ENCODE peak calls at places on chromosome 3, in ten cellular contexts. One of them, this sample, is unnamed.

GRCh38 chr3:101903426-101903825 is 54.1 kb downstream of the NFKBIZ start:
- DNase-seq in NT2/D1: no peak
- DNase-seq in right atrium auricular region: no peak
- DNase-seq in aorta: no peak
- DNase-seq in psoas muscle: no peak
- DNase-seq in fibroblast of lung: peak
- DNase-seq in K562: no peak
- DNase-seq in tibial nerve: no peak
- DNase-seq in GM23248: peak
- DNase-seq in cardiac muscle cell: no peak
- DNase-seq in this sample: no peak

GRCh38 chr3:54123538-54124196 is 1.3 kb downstream of the CACNA2D3 start:
- DNase-seq in right atrium auricular region: no peak
- DNase-seq in psoas muscle: no peak
- DNase-seq in aorta: peak
- DNase-seq in tibial nerve: no peak
- DNase-seq in cardiac muscle cell: peak
- DNase-seq in GM23248: no peak
- DNase-seq in NT2/D1: no peak
- DNase-seq in K562: no peak
- DNase-seq in fibroblast of lung: peak
- DNase-seq in this sample: no peak

GRCh38 chr3:107987036-107987557 is 103.7 kb downstream of the CD47 start:
- DNase-seq in aorta: peak
- DNase-seq in NT2/D1: no peak
- DNase-seq in right atrium auricular region: peak
- DNase-seq in cardiac muscle cell: no peak
- DNase-seq in tibial nerve: peak
- DNase-seq in fibroblast of lung: peak
- DNase-seq in K562: no peak
- DNase-seq in psoas muscle: peak
- DNase-seq in GM23248: peak
- DNase-seq in this sample: peak

GRCh38 chr3:7447197-7447769 is 586.4 kb downstream of the GRM7 start:
- DNase-seq in aorta: no peak
- DNase-seq in fibroblast of lung: no peak
- DNase-seq in cardiac muscle cell: no peak
- DNase-seq in NT2/D1: no peak
- DNase-seq in psoas muscle: no peak
- DNase-seq in right atrium auricular region: no peak
- DNase-seq in tibial nerve: no peak
- DNase-seq in K562: no peak
- DNase-seq in GM23248: no peak
- DNase-seq in this sample: no peak

GRCh38 chr3:23762214-23763039 is 43.3 kb upstream of the UBE2E1 start:
- DNase-seq in aorta: no peak
- DNase-seq in tibial nerve: no peak
- DNase-seq in cardiac muscle cell: no peak
- DNase-seq in right atrium auricular region: no peak
- DNase-seq in NT2/D1: no peak
- DNase-seq in K562: no peak
- DNase-seq in psoas muscle: no peak
- DNase-seq in fibroblast of lung: peak
- DNase-seq in GM23248: peak
- DNase-seq in this sample: no peak

GRCh38 chr3:107775958-107776357 is 253.2 kb downstream of the BBX start:
- DNase-seq in NT2/D1: no peak
- DNase-seq in cardiac muscle cell: no peak
- DNase-seq in GM23248: no peak
- DNase-seq in psoas muscle: no peak
- DNase-seq in right atrium auricular region: no peak
- DNase-seq in K562: no peak
- DNase-seq in aorta: no peak
- DNase-seq in fibroblast of lung: no peak
- DNase-seq in tibial nerve: no peak
- DNase-seq in this sample: no peak

GRCh38 chr3:133835961-133836360 is 30.3 kb downstream of the SRPRB start:
- DNase-seq in GM23248: no peak
- DNase-seq in right atrium auricular region: peak
- DNase-seq in cardiac muscle cell: no peak
- DNase-seq in fibroblast of lung: no peak
- DNase-seq in psoas muscle: no peak
- DNase-seq in NT2/D1: no peak
- DNase-seq in K562: no peak
- DNase-seq in tibial nerve: no peak
- DNase-seq in aorta: no peak
- DNase-seq in this sample: no peak

GRCh38 chr3:128787256-128788253 is 61.6 kb downstream of the RAB7A start:
- DNase-seq in NT2/D1: no peak
- DNase-seq in GM23248: peak
- DNase-seq in fibroblast of lung: peak
- DNase-seq in tibial nerve: no peak
- DNase-seq in psoas muscle: no peak
- DNase-seq in cardiac muscle cell: no peak
- DNase-seq in K562: peak
- DNase-seq in right atrium auricular region: no peak
- DNase-seq in aorta: no peak
- DNase-seq in this sample: peak

GRCh38 chr3:142240708-142241107 is 15.3 kb upstream of the GK5 start:
- DNase-seq in right atrium auricular region: no peak
- DNase-seq in NT2/D1: no peak
- DNase-seq in tibial nerve: no peak
- DNase-seq in psoas muscle: no peak
- DNase-seq in GM23248: no peak
- DNase-seq in fibroblast of lung: no peak
- DNase-seq in aorta: no peak
- DNase-seq in cardiac muscle cell: no peak
- DNase-seq in K562: no peak
- DNase-seq in this sample: no peak

GRCh38 chr3:142243134-142243533 is 17.7 kb upstream of the GK5 start:
- DNase-seq in cardiac muscle cell: no peak
- DNase-seq in tibial nerve: no peak
- DNase-seq in fibroblast of lung: no peak
- DNase-seq in K562: no peak
- DNase-seq in right atrium auricular region: no peak
- DNase-seq in NT2/D1: no peak
- DNase-seq in aorta: no peak
- DNase-seq in psoas muscle: no peak
- DNase-seq in GM23248: peak
- DNase-seq in this sample: no peak

GRCh38 chr3:142237891-142238290 is 12.5 kb upstream of the GK5 start:
- DNase-seq in aorta: no peak
- DNase-seq in NT2/D1: no peak
- DNase-seq in psoas muscle: no peak
- DNase-seq in fibroblast of lung: no peak
- DNase-seq in cardiac muscle cell: no peak
- DNase-seq in right atrium auricular region: no peak
- DNase-seq in GM23248: peak
- DNase-seq in tibial nerve: no peak
- DNase-seq in K562: no peak
- DNase-seq in this sample: no peak

GRCh38 chr3:142236173-142236572 is 10.8 kb upstream of the GK5 start:
- DNase-seq in fibroblast of lung: no peak
- DNase-seq in right atrium auricular region: no peak
- DNase-seq in K562: no peak
- DNase-seq in GM23248: no peak
- DNase-seq in cardiac muscle cell: no peak
- DNase-seq in aorta: no peak
- DNase-seq in tibial nerve: no peak
- DNase-seq in NT2/D1: no peak
- DNase-seq in psoas muscle: no peak
- DNase-seq in this sample: no peak

DNA sequence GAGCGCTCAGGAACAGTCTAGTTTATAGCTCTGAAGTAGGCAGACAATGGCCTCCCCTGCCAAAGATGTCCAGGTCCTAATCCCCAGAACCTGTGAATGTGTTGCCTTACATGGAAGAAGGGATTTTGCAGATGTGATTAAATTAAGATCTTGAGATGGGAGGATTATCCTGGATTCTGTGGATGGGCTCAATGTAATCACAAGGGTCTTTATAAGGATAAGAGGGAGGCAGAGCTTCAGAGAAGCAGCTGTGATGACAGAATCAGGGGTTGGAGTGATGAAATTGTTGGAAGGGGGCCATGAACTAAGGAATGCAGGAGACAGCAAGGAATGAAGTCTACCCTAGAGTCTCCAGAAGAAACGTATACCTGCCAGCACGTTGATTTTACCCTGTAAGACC is 14.0 kb upstream of the GK5 start:
- DNase-seq in tibial nerve: no peak
- DNase-seq in K562: no peak
- DNase-seq in fibroblast of lung: no peak
- DNase-seq in psoas muscle: no peak
- DNase-seq in NT2/D1: no peak
- DNase-seq in cardiac muscle cell: no peak
- DNase-seq in right atrium auricular region: no peak
- DNase-seq in aorta: no peak
- DNase-seq in GM23248: no peak
- DNase-seq in this sample: no peak
- H3K4me3 ChIP-seq in tibial nerve: no peak
- H3K4me3 ChIP-seq in K562: no peak
- H3K4me3 ChIP-seq in fibroblast of lung: no peak
- H3K4me3 ChIP-seq in psoas muscle: no peak
- H3K4me3 ChIP-seq in NT2/D1: no peak
- H3K4me3 ChIP-seq in cardiac muscle cell: no peak
- H3K4me3 ChIP-seq in right atrium auricular region: no peak
- H3K4me3 ChIP-seq in aorta: no peak
- H3K4me3 ChIP-seq in GM23248: no peak
- H3K4me3 ChIP-seq in this sample: no peak

DNA sequence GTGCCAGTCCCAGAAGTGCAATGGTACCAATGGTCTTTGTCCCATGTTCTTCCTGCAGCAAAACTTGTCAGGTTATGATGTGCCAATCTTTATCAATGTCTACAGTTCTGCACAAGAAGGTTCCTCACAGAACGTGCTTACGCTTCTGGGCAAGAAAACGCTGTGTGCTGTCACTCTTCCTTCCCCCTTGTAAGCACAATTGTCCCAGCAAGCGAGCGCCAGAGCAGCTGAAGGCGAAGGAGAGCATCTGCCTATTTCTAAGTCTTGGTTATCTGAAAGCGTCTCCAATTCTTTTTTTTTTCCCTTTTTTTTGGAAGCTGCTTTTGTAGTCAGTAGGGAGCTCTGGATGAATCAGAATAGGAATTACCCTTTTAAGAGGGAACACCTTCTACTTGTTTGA is 514.4 kb downstream of the FGF12 start:
- DNase-seq in cardiac muscle cell: no peak
- DNase-seq in psoas muscle: no peak
- DNase-seq in aorta: no peak
- DNase-seq in NT2/D1: no peak
- DNase-seq in GM23248: no peak
- DNase-seq in tibial nerve: no peak
- DNase-seq in fibroblast of lung: no peak
- DNase-seq in K562: no peak
- DNase-seq in right atrium auricular region: no peak
- DNase-seq in this sample: no peak
- H3K4me3 ChIP-seq in cardiac muscle cell: no peak
- H3K4me3 ChIP-seq in psoas muscle: no peak
- H3K4me3 ChIP-seq in aorta: no peak
- H3K4me3 ChIP-seq in NT2/D1: no peak
- H3K4me3 ChIP-seq in GM23248: no peak
- H3K4me3 ChIP-seq in tibial nerve: no peak
- H3K4me3 ChIP-seq in fibroblast of lung: no peak
- H3K4me3 ChIP-seq in K562: no peak
- H3K4me3 ChIP-seq in right atrium auricular region: no peak
- H3K4me3 ChIP-seq in this sample: no peak

DNA sequence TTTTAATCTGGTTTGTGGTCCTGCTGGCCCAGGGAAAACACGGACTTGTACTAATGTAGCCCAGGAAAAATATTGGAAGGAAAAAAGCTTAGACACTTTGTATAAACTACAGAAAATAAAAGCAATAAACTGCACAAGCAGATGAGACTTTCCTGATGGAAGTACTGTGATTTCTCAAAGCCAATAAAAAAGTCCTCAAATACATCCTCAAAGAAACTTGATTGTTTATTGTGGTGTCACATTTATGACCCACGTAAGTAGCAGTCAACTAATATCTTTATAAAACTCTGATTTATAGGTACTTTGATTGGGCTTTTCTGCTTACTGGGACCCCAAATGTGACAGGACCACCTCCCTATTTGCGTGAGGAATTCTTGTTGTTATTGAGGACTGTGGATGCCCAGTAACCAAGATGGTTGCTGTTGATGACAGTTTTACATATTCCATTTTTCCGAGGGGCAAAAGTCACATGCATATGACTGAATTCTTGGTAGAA is 159.2 kb upstream of the TSC22D2 start:
- DNase-seq in cardiac muscle cell: no peak
- DNase-seq in tibial nerve: no peak
- DNase-seq in fibroblast of lung: no peak
- DNase-seq in right atrium auricular region: no peak
- DNase-seq in aorta: no peak
- DNase-seq in GM23248: no peak
- DNase-seq in psoas muscle: no peak
- DNase-seq in K562: no peak
- DNase-seq in NT2/D1: no peak
- DNase-seq in this sample: no peak
- H3K4me3 ChIP-seq in cardiac muscle cell: no peak
- H3K4me3 ChIP-seq in tibial nerve: no peak
- H3K4me3 ChIP-seq in fibroblast of lung: no peak
- H3K4me3 ChIP-seq in right atrium auricular region: no peak
- H3K4me3 ChIP-seq in aorta: no peak
- H3K4me3 ChIP-seq in GM23248: peak
- H3K4me3 ChIP-seq in psoas muscle: no peak
- H3K4me3 ChIP-seq in K562: no peak
- H3K4me3 ChIP-seq in NT2/D1: no peak
- H3K4me3 ChIP-seq in this sample: no peak

GRCh38 chr3:12393894-12394293 is 90.4 kb upstream of the TSEN2 start:
- DNase-seq in aorta: no peak
- DNase-seq in NT2/D1: no peak
- DNase-seq in tibial nerve: no peak
- DNase-seq in cardiac muscle cell: no peak
- DNase-seq in psoas muscle: no peak
- DNase-seq in fibroblast of lung: peak
- DNase-seq in right atrium auricular region: no peak
- DNase-seq in K562: no peak
- DNase-seq in GM23248: peak
- DNase-seq in this sample: no peak

GRCh38 chr3:12394516-12395271 is 89.6 kb upstream of the TSEN2 start:
- DNase-seq in fibroblast of lung: no peak
- DNase-seq in psoas muscle: no peak
- DNase-seq in K562: no peak
- DNase-seq in aorta: no peak
- DNase-seq in cardiac muscle cell: no peak
- DNase-seq in right atrium auricular region: no peak
- DNase-seq in tibial nerve: no peak
- DNase-seq in NT2/D1: no peak
- DNase-seq in GM23248: peak
- DNase-seq in this sample: no peak

GRCh38 chr3:12396475-12396874 is 87.8 kb upstream of the TSEN2 start:
- DNase-seq in K562: no peak
- DNase-seq in psoas muscle: no peak
- DNase-seq in cardiac muscle cell: no peak
- DNase-seq in GM23248: no peak
- DNase-seq in fibroblast of lung: no peak
- DNase-seq in right atrium auricular region: no peak
- DNase-seq in tibial nerve: no peak
- DNase-seq in NT2/D1: no peak
- DNase-seq in aorta: no peak
- DNase-seq in this sample: no peak

GRCh38 chr3:12392101-12392878 is 92.0 kb upstream of the TSEN2 start:
- DNase-seq in NT2/D1: no peak
- DNase-seq in psoas muscle: no peak
- DNase-seq in K562: no peak
- DNase-seq in aorta: no peak
- DNase-seq in tibial nerve: no peak
- DNase-seq in fibroblast of lung: no peak
- DNase-seq in cardiac muscle cell: no peak
- DNase-seq in GM23248: no peak
- DNase-seq in right atrium auricular region: no peak
- DNase-seq in this sample: peak

GRCh38 chr3:12395349-12396012 is 88.8 kb upstream of the TSEN2 start:
- DNase-seq in psoas muscle: no peak
- DNase-seq in fibroblast of lung: peak
- DNase-seq in right atrium auricular region: no peak
- DNase-seq in cardiac muscle cell: no peak
- DNase-seq in K562: no peak
- DNase-seq in NT2/D1: no peak
- DNase-seq in aorta: no peak
- DNase-seq in tibial nerve: no peak
- DNase-seq in GM23248: peak
- DNase-seq in this sample: no peak
- H3K4me3 ChIP-seq in psoas muscle: no peak
- H3K4me3 ChIP-seq in fibroblast of lung: no peak
- H3K4me3 ChIP-seq in right atrium auricular region: no peak
- H3K4me3 ChIP-seq in cardiac muscle cell: no peak
- H3K4me3 ChIP-seq in K562: no peak
- H3K4me3 ChIP-seq in NT2/D1: no peak
- H3K4me3 ChIP-seq in aorta: no peak
- H3K4me3 ChIP-seq in tibial nerve: no peak
- H3K4me3 ChIP-seq in GM23248: no peak
- H3K4me3 ChIP-seq in this sample: no peak

This sample was measured in MG63.